ENCODE peak calls at places on chromosomes 12 and 14, in four cellular contexts. H is neural progenitor cell, L is stomach, V is heart left ventricle. M is an unnamed sample.

GRCh38 chr14:60310086-60310684 is 61.2 kb downstream of the PPM1A start:
- DNase-seq in L (no peak), V (no peak), H (no peak), M (no peak)

GRCh38 chr14:26395726-26396125 is 202.1 kb downstream of the NOVA1 start:
- DNase-seq in V (no peak), H (no peak), L (no peak), M (no peak)

GRCh38 chr12:66004922-66005703 is 125.4 kb downstream of the LLPH start:
- DNase-seq in H (no peak), V (no peak), L (no peak), M (no peak)

GRCh38 chr12:56158926-56159461 is 835 bp downstream of the MYL6 start:
- DNase-seq in H (peak; percentile 77), V (peak; percentile 93), L (peak; percentile 82), M (peak; percentile 78)

GRCh38 chr12:11568762-11569478 is 80.6 kb upstream of the ETV6 start:
- DNase-seq in L (no peak), H (no peak), V (no peak), M (no peak)

GRCh38 chr14:101400815-101401214 is 160.5 kb upstream of the DIO3 start:
- DNase-seq in L (no peak), H (no peak), V (no peak), M (no peak)

GRCh38 chr12:71685312-71685906 is 473 bp upstream of the TMEM19 start:
- DNase-seq in V (no peak), H (no peak), L (no peak), M (no peak)

GRCh38 chr14:94384342-94384741 is 4.1 kb downstream of the SERPINA1 start:
- DNase-seq in H (no peak), V (no peak), L (no peak), M (no peak)

GRCh38 chr12:52006726-52007157 is at the start of gene TAMALIN:
- DNase-seq in V (peak; percentile 81), H (peak; percentile 69), L (peak; percentile 70), M (peak; percentile 39)

GRCh38 chr12:119202121-119202527 is 23.4 kb downstream of the HSPB8 start:
- DNase-seq in L (no peak), H (no peak), V (no peak), M (no peak)

GRCh38 chr14:73713804-73714655 is at the start of gene PNMA1:
- DNase-seq in V (peak; percentile 90), L (peak; percentile 88), H (peak; percentile 97), M (peak; percentile 78)

GRCh38 chr12:23662966-23663365 is 286.5 kb downstream of the SOX5 start:
- DNase-seq in L (no peak), H (no peak), V (no peak), M (no peak)

GRCh38 chr12:388547-389137 is 478 bp downstream of the KDM5A start:
- DNase-seq in H (peak; percentile 74), L (no peak), V (no peak), M (no peak)

GRCh38 chr12:96371787-96372699 is 28.2 kb downstream of the CDK17 start:
- DNase-seq in H (peak; percentile 11), V (no peak), L (no peak), M (no peak)

GRCh38 chr12:96368233-96368632 is 32.0 kb downstream of the CDK17 start:
- DNase-seq in L (no peak), H (no peak), V (peak; percentile 52), M (no peak)

GRCh38 chr12:96368687-96369086 is 31.6 kb downstream of the CDK17 start:
- DNase-seq in H (no peak), V (no peak), L (no peak), M (no peak)

GRCh38 chr12:96375173-96375572 is 25.1 kb downstream of the CDK17 start:
- DNase-seq in V (no peak), L (no peak), H (no peak), M (no peak)

GRCh38 chr12:96371138-96371786 is 29.0 kb downstream of the CDK17 start:
- DNase-seq in V (no peak), H (peak; percentile 15), L (no peak), M (no peak)
- H3K4me1 ChIP-seq in V (peaks cover 39% of the 10 kb centered on the region), H (peaks cover 41% of the 10 kb centered on the region), L (peaks cover 22% of the 10 kb centered on the region), M (peaks cover 64% of the 10 kb centered on the region)

GRCh38 chr14:106652494-106652893 is 1126.1 kb downstream of the TMEM121 start:
- DNase-seq in L (no peak), V (no peak), H (no peak), M (no peak)

GRCh38 chr14:106662947-106663346 is 1136.6 kb downstream of the TMEM121 start:
- DNase-seq in H (no peak), L (no peak), V (no peak), M (no peak)

DNA sequence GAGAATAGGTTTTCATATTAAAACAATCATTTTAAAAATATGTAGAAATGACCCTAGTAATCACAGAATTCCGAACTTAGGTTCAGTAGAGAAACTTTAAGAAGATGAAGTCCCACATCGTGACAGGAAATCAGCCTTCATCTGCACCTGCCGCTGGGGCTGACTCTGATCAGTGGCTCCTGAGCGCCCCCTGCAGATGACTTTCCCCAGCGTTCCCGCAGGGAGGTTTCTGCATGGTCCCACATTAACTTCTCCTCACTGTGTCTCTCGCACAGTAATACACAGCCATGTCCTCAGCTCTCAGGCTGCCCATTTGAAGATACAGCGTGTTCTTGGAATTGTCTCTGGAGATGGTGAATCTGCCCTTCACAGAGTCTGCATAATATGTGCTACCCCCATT is 1131.1 kb downstream of the TMEM121 start:
- DNase-seq in H (no peak), V (no peak), L (no peak), M (no peak)
- TF ChIP-seq CTCF in H (no peak), V (no peak), L (no peak), M (no peak)

DNA sequence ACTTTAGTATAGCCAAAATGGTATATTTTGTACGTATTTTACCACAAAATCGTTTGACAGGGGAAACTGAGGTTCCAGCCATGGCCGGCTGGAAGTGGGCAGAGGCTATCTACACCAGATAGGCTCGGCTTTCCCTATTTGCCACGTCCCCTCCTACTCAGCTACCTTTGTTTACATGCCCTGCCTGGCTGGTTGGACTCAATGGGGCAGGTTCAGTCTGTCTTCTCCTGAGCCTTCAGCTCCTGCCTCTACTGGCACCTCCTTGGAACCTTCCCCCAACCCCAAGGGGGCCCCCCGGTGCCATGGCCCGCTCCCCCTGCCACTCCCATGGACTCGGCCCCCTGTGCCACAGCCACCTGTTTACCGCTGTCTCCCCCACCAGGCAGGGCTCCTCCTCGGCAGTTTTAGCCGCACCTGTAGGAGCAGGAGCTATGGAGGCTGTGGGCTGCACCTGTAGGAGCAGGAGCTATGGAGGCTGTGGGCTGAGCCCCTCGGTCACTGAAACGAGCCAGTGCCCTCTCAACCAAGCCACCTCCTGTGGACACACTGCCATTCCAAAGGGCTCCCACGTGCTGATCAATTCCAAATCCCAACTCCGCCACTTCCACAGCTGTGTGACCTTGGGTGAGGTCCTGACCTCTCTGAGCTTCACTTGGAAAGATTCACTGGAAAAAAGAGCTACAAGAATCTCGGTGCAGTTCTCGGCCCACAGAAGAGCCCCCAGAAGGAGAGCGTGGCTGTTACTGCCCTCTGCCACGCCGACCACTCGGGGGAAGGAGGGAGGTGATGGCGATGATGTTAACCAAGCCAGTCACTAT is 62.2 kb downstream of the NCOR2 start:
- DNase-seq in H (no peak), V (no peak), L (no peak), M (no peak)
- H3K4me1 ChIP-seq in H (peaks cover 75% of the 10 kb centered on the region), V (peaks cover 68% of the 10 kb centered on the region), L (peaks cover 77% of the 10 kb centered on the region), M (peaks cover 70% of the 10 kb centered on the region)

GRCh38 chr12:26918321-26919215 is 19.2 kb downstream of the INTS13 start:
- DNase-seq in L (no peak), V (no peak), H (no peak), M (no peak)
- TF ChIP-seq CTCF in L (no peak), V (no peak), H (no peak), M (no peak)

GRCh38 chr12:9363145-9363544 is 154.9 kb upstream of the PZP start:
- DNase-seq in H (no peak), L (no peak), V (no peak), M (no peak)

GRCh38 chr12:9367201-9367600 is 159.0 kb upstream of the PZP start:
- DNase-seq in L (no peak), H (no peak), V (no peak), M (no peak)

GRCh38 chr12:9365296-9365695 is 157.1 kb upstream of the PZP start:
- DNase-seq in V (no peak), L (no peak), H (no peak), M (no peak)

GRCh38 chr12:9361879-9362326 is 153.7 kb upstream of the PZP start:
- DNase-seq in H (no peak), L (no peak), V (no peak), M (no peak)

DNA sequence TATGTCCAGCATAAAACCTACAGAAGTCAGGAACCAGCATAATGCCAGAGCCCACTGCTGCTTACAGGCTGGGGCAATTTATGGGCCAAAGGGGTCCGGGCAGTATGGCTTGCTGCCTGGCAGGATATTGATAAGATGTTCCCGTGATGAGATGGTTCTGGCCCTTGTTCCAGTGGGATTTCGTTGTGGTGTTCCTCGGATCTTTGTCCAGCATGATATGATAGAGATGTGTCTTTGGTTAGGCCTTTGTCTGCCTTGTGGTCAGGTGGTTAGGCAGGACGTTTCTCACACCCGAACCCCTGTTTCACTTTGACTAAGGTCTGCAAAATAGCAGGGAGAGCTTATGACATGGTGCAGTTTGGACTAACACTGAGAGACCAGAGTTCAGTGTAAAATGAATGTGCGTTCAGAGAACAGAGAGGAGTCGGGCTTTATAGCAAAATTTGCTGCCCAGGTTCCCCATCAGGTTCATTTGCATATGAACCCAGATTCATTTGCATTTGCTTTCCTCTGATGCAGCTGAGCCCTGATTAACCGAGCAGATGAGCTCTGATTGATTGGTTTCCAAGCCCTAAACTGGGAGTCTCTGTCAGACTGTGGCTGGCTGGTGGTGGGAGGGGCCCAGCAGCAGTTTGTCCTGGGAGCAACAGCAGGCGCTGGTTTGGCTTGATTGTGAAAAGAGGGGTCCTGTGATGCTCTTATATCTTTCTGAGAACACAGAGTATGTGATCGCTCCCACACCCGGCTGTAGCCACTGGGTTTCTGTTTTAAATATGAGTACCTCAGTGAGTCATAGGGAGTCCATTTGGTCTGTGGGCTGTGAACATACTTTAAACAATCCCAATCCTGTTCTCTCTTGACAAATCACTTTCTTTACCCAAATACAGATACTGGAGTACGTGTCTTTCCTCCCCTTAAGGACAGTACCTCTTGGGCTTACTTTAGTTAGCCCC is 156.3 kb upstream of the PZP start:
- DNase-seq in H (peak; percentile 62), V (no peak), L (no peak), M (no peak)
- H3K4me1 ChIP-seq in H (peaks cover 13% of the 10 kb centered on the region), V (no peaks in the 10 kb centered on the region), L (no peaks in the 10 kb centered on the region), M (no peaks in the 10 kb centered on the region)

GRCh38 chr12:42322567-42322966 is 3.3 kb downstream of the ZCRB1 start:
- DNase-seq in L (no peak), H (no peak), V (no peak), M (no peak)
- TF ChIP-seq CTCF in L (no peak), H (no peak), V (no peak), M (no peak)

GRCh38 chr12:114678718-114679117 is 5.3 kb downstream of the TBX3 start:
- DNase-seq in L (no peak), V (no peak), H (no peak), M (no peak)

GRCh38 chr12:114676142-114676741 is 7.7 kb downstream of the TBX3 start:
- DNase-seq in L (no peak), H (peak; percentile 15), V (no peak), M (no peak)

GRCh38 chr12:114679942-114680341 is 4.0 kb downstream of the TBX3 start:
- DNase-seq in V (no peak), H (no peak), L (no peak), M (no peak)

GRCh38 chr12:114679452-114679875 is 4.5 kb downstream of the TBX3 start:
- DNase-seq in L (no peak), V (no peak), H (peak; percentile 60), M (no peak)

GRCh38 chr12:114678028-114678427 is 5.9 kb downstream of the TBX3 start:
- DNase-seq in H (no peak), L (no peak), V (no peak), M (no peak)
- H3K4me1 ChIP-seq in H (peaks cover 13% of the 10 kb centered on the region), L (no peaks in the 10 kb centered on the region), V (peaks cover 16% of the 10 kb centered on the region), M (peaks cover 21% of the 10 kb centered on the region)

M was measured in gastrocnemius medialis.